ENCODE peak calls at places on chromosome 12, in ten cellular contexts. A, F, C, J, G, M, T, Z, N and B are unnamed samples.

GRCh38 chr12:69884386-69884785 is 59.4 kb downstream of the MYRFL start:
- ATAC-seq in A (no peak), F (no peak), C (no peak), J (no peak), G (no peak), M (no peak), T (no peak), Z (no peak), N (no peak), B (no peak)

GRCh38 chr12:34372003-34372402 is 349.7 kb downstream of the ALG10 start:
- ATAC-seq in A (no peak), F (no peak), C (no peak), J (no peak), G (no peak), M (no peak), T (no peak), Z (no peak), N (no peak), B (no peak)

GRCh38 chr12:48069253-48069652 is 36.6 kb downstream of the SENP1 start:
- ATAC-seq in A (no peak), F (no peak), C (no peak), J (no peak), G (no peak), M (no peak), T (no peak), Z (no peak), N (no peak), B (no peak)

GRCh38 chr12:11730299-11731041 is 81.0 kb downstream of the ETV6 start:
- ATAC-seq in A (peak), F (no peak), C (peak), J (peak), G (no peak), M (no peak), T (no peak), Z (no peak), N (no peak), B (no peak)

GRCh38 chr12:5745251-5745888 is 199.7 kb downstream of the ANO2 start:
- ATAC-seq in A (peak), F (peak), C (peak), J (no peak), G (peak), M (peak), T (peak), Z (peak), N (no peak), B (peak)

GRCh38 chr12:9073077-9073476 is 42.6 kb downstream of the A2M start:
- ATAC-seq in A (no peak), F (peak), C (no peak), J (no peak), G (peak), M (no peak), T (no peak), Z (peak), N (no peak), B (no peak)

GRCh38 chr12:96078281-96078761 is 42.9 kb upstream of the LTA4H start:
- ATAC-seq in A (no peak), F (no peak), C (peak), J (no peak), G (peak), M (no peak), T (peak), Z (peak), N (no peak), B (peak)

GRCh38 chr12:57890191-57891120 is 43.9 kb upstream of the CTDSP2 start:
- ATAC-seq in A (no peak), F (no peak), C (peak), J (no peak), G (no peak), M (no peak), T (no peak), Z (no peak), N (no peak), B (no peak)

GRCh38 chr12:49344486-49345047 is 2.1 kb upstream of the DNAJC22 start:
- ATAC-seq in A (no peak), F (no peak), C (no peak), J (no peak), G (no peak), M (no peak), T (no peak), Z (no peak), N (no peak), B (no peak)

GRCh38 chr12:14199455-14200199 is 165.9 kb upstream of the ATF7IP start:
- ATAC-seq in A (no peak), F (no peak), C (no peak), J (no peak), G (no peak), M (no peak), T (no peak), Z (no peak), N (no peak), B (no peak)

GRCh38 chr12:1013618-1014489 is 22.8 kb downstream of the ERC1 start:
- ATAC-seq in A (peak), F (no peak), C (no peak), J (no peak), G (no peak), M (no peak), T (no peak), Z (peak), N (no peak), B (no peak)

GRCh38 chr12:111320233-111321050 is 48.5 kb downstream of the PHETA1 start:
- ATAC-seq in A (no peak), F (no peak), C (peak), J (no peak), G (no peak), M (no peak), T (no peak), Z (no peak), N (no peak), B (no peak)

GRCh38 chr12:71691504-71692129 is 5.7 kb downstream of the TMEM19 start:
- ATAC-seq in A (no peak), F (no peak), C (no peak), J (no peak), G (no peak), M (no peak), T (no peak), Z (no peak), N (no peak), B (no peak)

GRCh38 chr12:26188132-26188531 is 7.2 kb upstream of the SSPN start:
- ATAC-seq in A (no peak), F (no peak), C (no peak), J (no peak), G (no peak), M (no peak), T (no peak), Z (no peak), N (peak), B (no peak)

GRCh38 chr12:113077057-113077858 is 20.7 kb downstream of the DTX1 start:
- ATAC-seq in A (no peak), F (no peak), C (no peak), J (no peak), G (no peak), M (no peak), T (no peak), Z (no peak), N (no peak), B (no peak)